ENCODE peak calls at places on chromosomes 2 and 18, in eight cellular contexts. E is stomach, F is uterus, V is transverse colon, B is heart left ventricle, Q is right lobe of liver, L is IMR-90, P is esophagus squamous epithelium. X is an unnamed sample. For H3K36me3, the result is how much of the 10 kb centered on the place peaks cover.

GRCh38 chr2:85801871-85802270 is 48.1 kb downstream of the ATOH8 start:
- DNase-seq in E (no peak), F (no peak), V (peak), B (no peak), Q (no peak), L (no peak), P (no peak), X (no peak)

GRCh38 chr2:60513191-60513590 is 40.3 kb downstream of the BCL11A start:
- DNase-seq in E (no peak), F (no peak), V (no peak), B (no peak), Q (no peak), L (no peak), P (no peak), X (peak)

GRCh38 chr2:39676342-39676741 is 10.6 kb downstream of the TMEM178A start:
- DNase-seq in E (no peak), F (no peak), V (no peak), B (no peak), Q (no peak), L (no peak), P (no peak), X (no peak)

GRCh38 chr2:226256709-226257401 is 542.8 kb downstream of the IRS1 start:
- DNase-seq in E (no peak), F (peak), V (no peak), B (no peak), Q (no peak), L (peak), P (no peak), X (no peak)

GRCh38 chr18:12278765-12279682 is 24.9 kb downstream of the CIDEA start:
- DNase-seq in E (peak), F (peak), V (peak), B (peak), Q (peak), L (peak), P (no peak), X (no peak)

GRCh38 chr2:140307532-140307931 is 1527.3 kb upstream of the NXPH2 start:
- DNase-seq in E (no peak), F (no peak), V (no peak), B (no peak), Q (no peak), L (no peak), P (no peak), X (no peak)

GRCh38 chr18:36537289-36537688 is 239.8 kb downstream of the FHOD3 start:
- DNase-seq in E (no peak), F (no peak), V (no peak), B (no peak), Q (no peak), L (no peak), P (no peak), X (peak)

GRCh38 chr2:45008296-45009129 is 739 bp downstream of the SIX2 start:
- DNase-seq in E (peak), F (no peak), V (no peak), B (no peak), Q (no peak), L (peak), P (no peak), X (no peak)

GRCh38 chr2:174711206-174711605 is 53.1 kb downstream of the CHRNA1 start:
- DNase-seq in E (no peak), F (no peak), V (no peak), B (no peak), Q (no peak), L (peak), P (no peak), X (no peak)

GRCh38 chr2:38224821-38225450 is 149.0 kb upstream of the CYP1B1 start:
- DNase-seq in E (no peak), F (no peak), V (no peak), B (no peak), Q (no peak), L (no peak), P (no peak), X (no peak)

GRCh38 chr2:73323551-73323950 is 30.2 kb upstream of the EGR4 start:
- DNase-seq in E (no peak), F (no peak), V (no peak), B (no peak), Q (no peak), L (no peak), P (no peak), X (no peak)

GRCh38 chr2:37652199-37652640 is 19.2 kb downstream of the CDC42EP3 start:
- DNase-seq in E (no peak), F (no peak), V (no peak), B (no peak), Q (no peak), L (peak), P (no peak), X (no peak)

GRCh38 chr18:22427797-22428549 is 10.3 kb upstream of the CTAGE1 start:
- DNase-seq in E (no peak), F (no peak), V (no peak), B (no peak), Q (no peak), L (no peak), P (no peak), X (no peak)

GRCh38 chr2:121485039-121485438 is 45.6 kb upstream of the RNU4ATAC start:
- DNase-seq in E (no peak), F (no peak), V (no peak), B (no peak), Q (no peak), L (peak), P (no peak), X (no peak)

GRCh38 chr2:211468881-211469280 is 912.5 kb downstream of the CPS1 start:
- DNase-seq in E (no peak), F (no peak), V (no peak), B (no peak), Q (no peak), L (no peak), P (no peak), X (no peak)

GRCh38 chr2:156356006-156356764 is 23.7 kb upstream of the NR4A2 start:
- DNase-seq in E (no peak), F (no peak), V (no peak), B (no peak), Q (no peak), L (peak), P (no peak), X (no peak)

GRCh38 chr2:37085731-37086147 is 1.4 kb downstream of the GPATCH11 start:
- DNase-seq in E (no peak), F (no peak), V (no peak), B (no peak), Q (no peak), L (peak), P (no peak), X (no peak)

GRCh38 chr2:60861736-60862135 is 19.6 kb upstream of the REL start:
- DNase-seq in E (no peak), F (no peak), V (no peak), B (no peak), Q (no peak), L (no peak), P (no peak), X (no peak)

GRCh38 chr2:143720093-143720664 is 591.0 kb downstream of the ARHGAP15 start:
- DNase-seq in E (no peak), F (no peak), V (no peak), B (no peak), Q (no peak), L (no peak), P (no peak), X (no peak)
- H3K27ac ChIP-seq in E (no peak), F (no peak), V (no peak), B (no peak), Q (no peak), L (no peak), P (no peak), X (no peak)

GRCh38 chr2:14656146-14656545 is 23.6 kb downstream of the LRATD1 start:
- DNase-seq in E (no peak), F (no peak), V (no peak), B (no peak), Q (no peak), L (no peak), P (no peak), X (no peak)

GRCh38 chr2:14661163-14661562 is 28.6 kb downstream of the LRATD1 start:
- DNase-seq in E (no peak), F (no peak), V (no peak), B (no peak), Q (no peak), L (no peak), P (no peak), X (no peak)
- H3K36me3 ChIP-seq in E (under half), F (under half), V (under half), B (under half), Q (under half), L (under half), P (under half), X (under half)

DNA sequence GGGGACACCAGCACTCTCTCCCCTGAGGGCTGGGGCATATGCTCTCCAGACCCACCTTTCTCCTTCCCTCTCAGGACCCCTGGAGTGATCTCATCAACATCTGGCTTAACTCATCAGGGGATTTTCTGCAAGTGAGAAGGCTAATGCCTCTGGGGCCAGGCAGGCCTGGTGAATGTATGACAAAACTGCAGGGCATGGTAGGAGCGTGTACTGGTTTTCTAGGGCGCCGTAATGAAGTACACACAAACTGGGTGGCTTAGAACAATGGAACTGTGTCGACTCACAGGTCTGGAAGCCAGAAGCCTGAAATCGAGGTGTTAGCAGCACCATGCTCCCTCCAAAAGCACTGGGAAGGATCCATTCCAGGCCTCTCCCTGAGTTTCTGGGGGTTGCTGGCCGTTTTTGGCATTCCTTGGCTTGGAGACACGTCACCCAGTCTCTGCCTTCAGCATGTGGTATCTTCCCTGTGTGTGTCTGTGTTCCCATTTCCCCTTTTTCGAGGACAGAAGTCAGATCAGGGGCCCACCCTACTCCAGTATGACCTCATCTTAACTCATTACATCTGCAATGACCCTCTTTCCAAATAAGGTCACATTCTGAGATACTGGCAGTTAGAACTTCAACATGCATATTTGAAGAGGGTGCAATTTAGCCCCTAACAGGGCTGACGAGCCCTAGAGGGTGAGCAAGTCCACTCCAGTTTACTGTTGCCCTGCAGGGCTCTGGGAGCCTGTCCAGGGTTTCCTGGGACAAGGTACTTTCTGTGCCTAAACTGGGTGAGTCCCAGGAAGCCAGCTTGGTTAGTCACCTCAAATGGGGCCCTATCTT is 45.5 kb upstream of the CAB39 start:
- DNase-seq in E (no peak), F (no peak), V (peak), B (no peak), Q (no peak), L (peak), P (no peak), X (no peak)
- TF ChIP-seq POLR2A in E (no peak), F (no peak), V (no peak), B (no peak), Q (no peak), L (no peak), P (no peak), X (no peak)

GRCh38 chr2:23478087-23478932 is 93.3 kb downstream of the KLHL29 start:
- DNase-seq in E (no peak), F (no peak), V (no peak), B (no peak), Q (no peak), L (no peak), P (no peak), X (no peak)
- H3K27ac ChIP-seq in E (no peak), F (no peak), V (no peak), B (no peak), Q (no peak), L (no peak), P (no peak), X (no peak)

GRCh38 chr2:239966029-239966847 is 58.9 kb downstream of the NDUFA10 start:
- DNase-seq in E (no peak), F (no peak), V (no peak), B (peak), Q (no peak), L (no peak), P (no peak), X (no peak)

GRCh38 chr2:239966848-239967136 is 58.4 kb downstream of the NDUFA10 start:
- DNase-seq in E (no peak), F (peak), V (no peak), B (peak), Q (no peak), L (no peak), P (no peak), X (no peak)

GRCh38 chr2:239968717-239969116 is 56.4 kb downstream of the NDUFA10 start:
- DNase-seq in E (no peak), F (no peak), V (no peak), B (no peak), Q (no peak), L (no peak), P (no peak), X (no peak)

GRCh38 chr2:239965318-239965717 is 59.8 kb downstream of the NDUFA10 start:
- DNase-seq in E (no peak), F (no peak), V (no peak), B (peak), Q (no peak), L (no peak), P (no peak), X (no peak)

GRCh38 chr2:239967244-239968036 is 57.7 kb downstream of the NDUFA10 start:
- DNase-seq in E (no peak), F (no peak), V (no peak), B (peak), Q (no peak), L (no peak), P (no peak), X (no peak)
- H3K36me3 ChIP-seq in E (half or more), F (under half), V (under half), B (under half), Q (under half), L (under half), P (half or more), X (under half)

GRCh38 chr2:212726403-212726802 is 187.8 kb upstream of the ERBB4 start:
- DNase-seq in E (no peak), F (no peak), V (no peak), B (no peak), Q (no peak), L (no peak), P (no peak), X (no peak)

GRCh38 chr2:212725180-212725579 is 186.6 kb upstream of the ERBB4 start:
- DNase-seq in E (no peak), F (no peak), V (no peak), B (no peak), Q (no peak), L (no peak), P (no peak), X (no peak)

GRCh38 chr2:212721026-212721451 is 182.4 kb upstream of the ERBB4 start:
- DNase-seq in E (no peak), F (no peak), V (no peak), B (no peak), Q (no peak), L (no peak), P (no peak), X (no peak)

GRCh38 chr2:212723226-212723625 is 184.6 kb upstream of the ERBB4 start:
- DNase-seq in E (no peak), F (no peak), V (no peak), B (no peak), Q (no peak), L (peak), P (no peak), X (no peak)

GRCh38 chr2:212722046-212722445 is 183.4 kb upstream of the ERBB4 start:
- DNase-seq in E (no peak), F (no peak), V (no peak), B (no peak), Q (no peak), L (no peak), P (no peak), X (no peak)
- TF ChIP-seq POLR2A in E (no peak), F (no peak), V (no peak), B (no peak), Q (no peak), L (no peak), P (no peak), X (no peak)